ENCODE peak calls at places on chromosomes 12 and 14, in five cellular contexts. W, L, Y, E and Z are unnamed samples.

GRCh38 chr14:53109028-53109687 is 44.0 kb downstream of the DDHD1 start:
- DNase-seq in W (no peak), L (no peak), Y (no peak), E (no peak), Z (no peak)

GRCh38 chr12:32761716-32762115 is 6.0 kb upstream of the YARS2 start:
- DNase-seq in W (no peak), L (no peak), Y (no peak), E (no peak), Z (no peak)

GRCh38 chr12:12582895-12583303 is 20.2 kb upstream of the DUSP16 start:
- DNase-seq in W (no peak), L (peak; percentile 67), Y (peak; percentile 79), E (no peak), Z (peak; percentile 71)

GRCh38 chr12:54054442-54055332 is 1.1 kb downstream of the HOXC4 start:
- DNase-seq in W (no peak), L (no peak), Y (no peak), E (no peak), Z (no peak)

GRCh38 chr12:114936148-114937099 is 252.4 kb upstream of the TBX3 start:
- DNase-seq in W (no peak), L (peak; percentile 85), Y (no peak), E (no peak), Z (no peak)

GRCh38 chr12:132465269-132466190 is 24.4 kb upstream of the FBRSL1 start:
- DNase-seq in W (no peak), L (no peak), Y (no peak), E (no peak), Z (no peak)

GRCh38 chr12:80183939-80184338 is 84.6 kb downstream of the OTOGL start:
- DNase-seq in W (no peak), L (peak; percentile 22), Y (no peak), E (no peak), Z (no peak)

GRCh38 chr12:132824053-132824452 is 4.6 kb downstream of the GOLGA3 start:
- DNase-seq in W (no peak), L (peak; percentile 16), Y (no peak), E (no peak), Z (no peak)

GRCh38 chr12:75759842-75760260 is 248.4 kb upstream of the KRR1 start:
- DNase-seq in W (no peak), L (peak; percentile 94), Y (no peak), E (no peak), Z (no peak)

GRCh38 chr12:103077108-103077773 is 119.8 kb downstream of the ASCL1 start:
- DNase-seq in W (no peak), L (no peak), Y (no peak), E (no peak), Z (no peak)

GRCh38 chr14:73428354-73428824 is 30.0 kb downstream of the NUMB start:
- DNase-seq in W (no peak), L (peak; percentile 5), Y (no peak), E (no peak), Z (peak; percentile 72)
- TF ChIP-seq MAFK in W (no peak), L (no peak), Y (no peak), E (no peak), Z (no peak)

DNA sequence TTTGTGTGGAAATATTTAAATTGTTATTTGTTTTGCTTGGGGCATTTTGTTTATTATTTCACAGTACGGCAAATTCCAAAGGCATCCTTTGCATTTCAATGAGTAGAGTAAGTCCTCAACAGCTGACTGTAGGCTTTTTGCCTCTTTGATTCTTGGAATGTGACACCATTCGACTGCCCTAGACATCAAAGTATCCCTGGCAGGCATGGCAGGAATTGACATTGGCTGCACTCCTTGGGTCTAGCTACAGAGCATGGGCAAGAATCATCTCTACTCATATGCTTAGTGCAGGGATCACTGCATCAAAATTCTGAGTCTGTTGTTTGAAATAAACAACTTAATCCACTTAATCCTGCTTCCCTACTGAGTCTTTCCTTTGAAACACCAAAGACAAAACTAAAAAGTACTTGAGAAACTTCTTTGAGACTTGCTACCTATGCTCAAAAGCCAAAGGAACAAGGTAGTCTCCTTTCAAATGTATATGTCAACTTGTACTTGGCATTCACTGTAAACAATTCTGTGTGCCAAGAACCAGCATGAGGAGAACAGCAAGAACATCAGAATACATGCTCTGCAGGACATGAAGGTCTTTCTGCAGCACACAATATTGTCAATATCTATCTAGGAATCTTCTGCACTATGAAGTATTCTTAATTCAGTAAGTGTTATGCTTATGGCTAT is 1569.0 kb upstream of the FLRT2 start:
- DNase-seq in W (no peak), L (no peak), Y (no peak), E (no peak), Z (no peak)
- TF ChIP-seq MAFK in W (no peak), L (no peak), Y (no peak), E (no peak), Z (no peak)

GRCh38 chr12:128820723-128821432 is 2.9 kb downstream of the SLC15A4 start:
- DNase-seq in W (no peak), L (no peak), Y (no peak), E (no peak), Z (no peak)
- TF ChIP-seq MAFK in W (no peak), L (no peak), Y (no peak), E (no peak), Z (no peak)

DNA sequence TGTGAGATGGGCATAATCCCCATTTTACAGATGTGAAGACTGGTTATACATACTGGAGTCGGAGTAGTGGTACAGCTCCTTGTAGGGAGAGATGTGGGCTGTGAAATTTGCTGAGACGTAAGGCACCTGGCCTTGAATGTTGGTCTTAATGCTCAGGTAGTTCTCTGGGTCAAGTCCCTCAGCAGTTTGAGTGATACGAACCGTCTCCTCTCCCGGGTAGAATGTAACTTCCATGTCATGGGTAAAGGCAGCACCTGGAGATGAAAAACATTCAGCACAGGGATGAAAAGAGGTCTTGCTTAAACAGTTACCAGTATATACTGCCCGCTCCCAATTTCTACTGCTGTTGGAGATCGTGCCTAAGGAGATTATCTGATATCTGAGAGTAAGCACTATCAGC is 28.3 kb downstream of the NID2 start:
- DNase-seq in W (no peak), L (no peak), Y (no peak), E (no peak), Z (no peak)
- TF ChIP-seq MAFK in W (no peak), L (no peak), Y (no peak), E (no peak), Z (no peak)

DNA sequence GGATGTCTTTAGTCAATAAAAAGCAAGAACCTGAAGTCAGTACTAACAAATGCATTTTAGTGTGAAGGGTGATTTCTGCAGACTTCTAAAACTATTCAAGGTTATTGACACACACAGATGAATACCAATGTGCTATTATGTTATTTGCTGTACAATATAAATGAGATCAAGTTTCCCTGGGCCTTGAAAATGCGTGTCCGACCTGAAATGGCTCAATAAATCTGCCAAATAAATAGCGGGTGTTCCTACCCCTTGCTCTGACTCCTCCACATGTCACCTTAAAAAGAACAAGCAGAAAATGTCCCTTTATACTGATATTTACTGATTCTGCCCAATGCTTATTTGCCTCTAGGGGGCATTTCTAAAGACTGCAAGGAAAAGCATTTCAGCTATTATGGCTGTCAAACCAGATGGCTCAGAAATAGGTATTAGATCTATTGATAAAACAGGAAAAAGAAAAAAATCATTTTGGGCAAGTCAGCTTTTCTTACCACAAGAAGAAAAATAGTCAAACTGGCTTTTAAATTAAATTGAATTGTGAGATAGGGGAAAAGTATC is 367.3 kb upstream of the KITLG start:
- DNase-seq in W (no peak), L (no peak), Y (no peak), E (no peak), Z (no peak)
- TF ChIP-seq MAFK in W (no peak), L (no peak), Y (no peak), E (no peak), Z (no peak)

DNA sequence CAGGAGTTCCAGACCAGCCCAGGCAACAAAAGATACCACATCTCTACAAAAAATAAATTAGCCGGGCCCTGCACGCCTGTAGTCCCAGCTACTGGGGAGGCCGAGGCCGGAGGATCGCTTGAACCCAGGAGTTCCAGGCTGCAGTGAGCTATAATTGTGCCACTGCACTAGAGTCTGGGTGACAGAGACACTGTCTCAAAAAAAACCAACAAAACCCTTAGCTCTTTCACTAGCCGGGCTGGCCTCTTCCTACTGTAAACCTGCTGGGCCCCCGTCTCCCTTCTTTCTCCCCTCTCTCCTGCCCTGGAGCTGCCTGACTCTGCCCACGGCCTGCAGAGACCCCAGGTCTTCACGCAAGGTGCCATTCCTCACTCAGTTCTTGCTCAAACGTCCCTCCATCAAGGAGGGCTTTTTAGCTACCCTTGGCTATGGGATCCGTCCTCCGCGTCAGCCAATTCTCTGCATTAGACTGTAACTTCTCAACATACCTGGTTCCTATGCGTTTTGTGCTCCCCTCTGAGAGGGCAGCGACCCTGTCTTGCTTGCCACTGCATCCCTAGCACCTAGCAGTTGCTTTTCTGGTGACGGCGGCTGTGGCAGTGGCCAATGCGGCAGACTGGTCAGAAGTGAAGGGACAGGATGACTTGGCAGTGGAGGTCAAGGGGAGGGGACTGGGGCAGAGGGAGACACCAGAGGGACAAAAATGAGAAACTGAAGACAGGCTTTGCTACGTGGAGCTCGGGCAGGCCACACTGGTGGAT is 1.5 kb downstream of the B3GNT4 start:
- DNase-seq in W (no peak), L (no peak), Y (no peak), E (no peak), Z (no peak)
- TF ChIP-seq MAFK in W (no peak), L (no peak), Y (no peak), E (no peak), Z (no peak)

DNA sequence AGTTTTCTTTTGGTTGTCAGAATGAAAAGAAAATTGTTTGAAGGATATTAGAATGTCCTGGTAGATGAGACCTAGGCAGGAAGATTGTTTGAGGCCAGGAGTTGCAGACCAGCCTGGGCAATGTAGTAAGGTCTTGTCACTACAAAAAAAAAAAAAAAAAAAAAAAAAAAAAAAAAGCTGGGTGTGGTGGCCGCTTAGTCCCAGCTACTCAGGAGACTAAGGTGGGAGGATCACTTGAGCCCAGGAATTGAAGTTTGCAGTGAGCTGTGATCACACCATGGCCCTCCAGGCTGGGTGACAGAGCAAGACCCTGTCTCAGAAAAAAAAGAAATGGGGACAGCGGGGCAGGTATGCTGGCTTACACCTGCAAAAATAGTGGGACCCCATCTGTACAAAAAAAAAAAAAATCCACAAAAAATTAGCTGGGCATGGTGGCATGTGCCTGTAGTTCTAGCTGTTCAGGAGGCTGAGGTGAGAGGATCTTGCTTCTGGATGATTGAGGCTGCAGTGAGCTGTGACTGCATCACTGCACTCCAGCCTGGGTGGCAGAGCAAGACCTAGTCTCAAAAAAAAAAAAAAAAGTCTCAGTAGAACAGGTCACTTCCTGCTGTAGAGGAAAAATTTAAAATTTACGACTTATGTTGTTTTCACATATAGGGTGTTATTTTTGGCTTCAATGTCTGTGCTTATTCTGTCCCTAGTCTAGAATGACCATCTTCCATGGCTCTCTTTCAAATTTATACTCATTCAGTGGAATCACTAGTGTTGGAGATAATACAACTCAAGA is 70.7 kb downstream of the PPHLN1 start:
- DNase-seq in W (no peak), L (no peak), Y (no peak), E (no peak), Z (no peak)
- TF ChIP-seq MAFK in W (no peak), L (no peak), Y (no peak), E (no peak), Z (no peak)